ENCODE peak calls at places on chromosomes 5 and 9, in five cellular contexts. One of them, this sample, is unnamed.

GRCh38 chr9:86034863-86035734 is 64.3 kb downstream of the GOLM1 start:
- DNase-seq in adrenal gland: peak
- DNase-seq in neural progenitor cell: peak
- DNase-seq in A549: peak
- DNase-seq in breast epithelium: no peak
- DNase-seq in this sample: no peak

GRCh38 chr5:79695501-79695900 is 5.9 kb downstream of the CMYA5 start:
- DNase-seq in adrenal gland: no peak
- DNase-seq in neural progenitor cell: no peak
- DNase-seq in A549: no peak
- DNase-seq in breast epithelium: no peak
- DNase-seq in this sample: no peak

GRCh38 chr5:51632794-51633193 is 249.5 kb downstream of the ISL1 start:
- DNase-seq in adrenal gland: no peak
- DNase-seq in neural progenitor cell: no peak
- DNase-seq in A549: no peak
- DNase-seq in breast epithelium: no peak
- DNase-seq in this sample: no peak

GRCh38 chr5:174552428-174552827 is 172.0 kb upstream of the MSX2 start:
- DNase-seq in adrenal gland: no peak
- DNase-seq in neural progenitor cell: no peak
- DNase-seq in A549: no peak
- DNase-seq in breast epithelium: no peak
- DNase-seq in this sample: no peak

GRCh38 chr5:122515709-122516431 is 203.8 kb downstream of the SNCAIP start:
- DNase-seq in adrenal gland: peak
- DNase-seq in neural progenitor cell: peak
- DNase-seq in A549: peak
- DNase-seq in breast epithelium: no peak
- DNase-seq in this sample: no peak

GRCh38 chr5:135050244-135050767 is 16.3 kb upstream of the PITX1 start:
- DNase-seq in adrenal gland: no peak
- DNase-seq in neural progenitor cell: peak
- DNase-seq in A549: no peak
- DNase-seq in breast epithelium: no peak
- DNase-seq in this sample: peak

GRCh38 chr9:37540634-37541033 is 35.5 kb downstream of the FBXO10 start:
- DNase-seq in adrenal gland: no peak
- DNase-seq in neural progenitor cell: no peak
- DNase-seq in A549: no peak
- DNase-seq in breast epithelium: peak
- DNase-seq in this sample: no peak

GRCh38 chr9:77514886-77515711 is 133.0 kb downstream of the GNA14 start:
- DNase-seq in adrenal gland: peak
- DNase-seq in neural progenitor cell: no peak
- DNase-seq in A549: no peak
- DNase-seq in breast epithelium: no peak
- DNase-seq in this sample: no peak

GRCh38 chr5:32837211-32837610 is 126.1 kb downstream of the NPR3 start:
- DNase-seq in adrenal gland: no peak
- DNase-seq in neural progenitor cell: no peak
- DNase-seq in A549: no peak
- DNase-seq in breast epithelium: no peak
- DNase-seq in this sample: no peak

GRCh38 chr5:6350277-6351090 is 27.9 kb downstream of the MED10 start:
- DNase-seq in adrenal gland: no peak
- DNase-seq in neural progenitor cell: peak
- DNase-seq in A549: no peak
- DNase-seq in breast epithelium: no peak
- DNase-seq in this sample: no peak

GRCh38 chr9:137371966-137372651 is 50.9 kb downstream of the EXD3 start:
- DNase-seq in adrenal gland: no peak
- DNase-seq in neural progenitor cell: no peak
- DNase-seq in A549: no peak
- DNase-seq in breast epithelium: no peak
- DNase-seq in this sample: no peak

GRCh38 chr5:124910354-124911016 is 164.0 kb upstream of the ZNF608 start:
- DNase-seq in adrenal gland: no peak
- DNase-seq in neural progenitor cell: no peak
- DNase-seq in A549: no peak
- DNase-seq in breast epithelium: no peak
- DNase-seq in this sample: no peak

GRCh38 chr5:175226506-175226905 is 217.5 kb downstream of the DRD1 start:
- DNase-seq in adrenal gland: no peak
- DNase-seq in neural progenitor cell: no peak
- DNase-seq in A549: no peak
- DNase-seq in breast epithelium: no peak
- DNase-seq in this sample: no peak

GRCh38 chr5:154654484-154655375 is 100.4 kb upstream of the LARP1 start:
- DNase-seq in adrenal gland: no peak
- DNase-seq in neural progenitor cell: no peak
- DNase-seq in A549: no peak
- DNase-seq in breast epithelium: no peak
- DNase-seq in this sample: no peak

GRCh38 chr9:115144706-115145105 is 26.7 kb upstream of the TNC start:
- DNase-seq in adrenal gland: no peak
- DNase-seq in neural progenitor cell: no peak
- DNase-seq in A549: no peak
- DNase-seq in breast epithelium: no peak
- DNase-seq in this sample: no peak

GRCh38 chr5:67379761-67380160 is 183.2 kb upstream of the CD180 start:
- DNase-seq in adrenal gland: no peak
- DNase-seq in neural progenitor cell: no peak
- DNase-seq in A549: no peak
- DNase-seq in breast epithelium: no peak
- DNase-seq in this sample: no peak

GRCh38 chr5:111013011-111013410 is 58.5 kb upstream of the TSLP start:
- DNase-seq in adrenal gland: no peak
- DNase-seq in neural progenitor cell: no peak
- DNase-seq in A549: no peak
- DNase-seq in breast epithelium: no peak
- DNase-seq in this sample: no peak

GRCh38 chr5:111948078-111948477 is 191.1 kb upstream of the NREP start:
- DNase-seq in adrenal gland: no peak
- DNase-seq in neural progenitor cell: no peak
- DNase-seq in A549: no peak
- DNase-seq in breast epithelium: no peak
- DNase-seq in this sample: no peak

GRCh38 chr9:134641173-134641985 is at the start of gene COL5A1:
- DNase-seq in adrenal gland: peak
- DNase-seq in neural progenitor cell: peak
- DNase-seq in A549: peak
- DNase-seq in breast epithelium: peak
- DNase-seq in this sample: peak

GRCh38 chr9:78121488-78121887 is 89.9 kb upstream of the GNAQ start:
- DNase-seq in adrenal gland: peak
- DNase-seq in neural progenitor cell: peak
- DNase-seq in A549: peak
- DNase-seq in breast epithelium: peak
- DNase-seq in this sample: peak

GRCh38 chr5:37533851-37534250 is 154.7 kb downstream of the WDR70 start:
- DNase-seq in adrenal gland: no peak
- DNase-seq in neural progenitor cell: no peak
- DNase-seq in A549: no peak
- DNase-seq in breast epithelium: no peak
- DNase-seq in this sample: no peak

GRCh38 chr5:95238560-95239325 is 46.2 kb downstream of the MCTP1 start:
- DNase-seq in adrenal gland: no peak
- DNase-seq in neural progenitor cell: no peak
- DNase-seq in A549: no peak
- DNase-seq in breast epithelium: no peak
- DNase-seq in this sample: no peak

GRCh38 chr5:168676499-168676898 is 97.3 kb upstream of the PANK3 start:
- DNase-seq in adrenal gland: no peak
- DNase-seq in neural progenitor cell: no peak
- DNase-seq in A549: no peak
- DNase-seq in breast epithelium: no peak
- DNase-seq in this sample: no peak

GRCh38 chr5:10921176-10921575 is 160.1 kb upstream of the DAP start:
- DNase-seq in adrenal gland: no peak
- DNase-seq in neural progenitor cell: no peak
- DNase-seq in A549: no peak
- DNase-seq in breast epithelium: no peak
- DNase-seq in this sample: no peak

GRCh38 chr5:24547127-24547526 is 97.7 kb downstream of the CDH10 start:
- DNase-seq in adrenal gland: no peak
- DNase-seq in neural progenitor cell: no peak
- DNase-seq in A549: no peak
- DNase-seq in breast epithelium: no peak
- DNase-seq in this sample: no peak

GRCh38 chr9:3337515-3337914 is 188.3 kb downstream of the RFX3 start:
- DNase-seq in adrenal gland: peak
- DNase-seq in neural progenitor cell: no peak
- DNase-seq in A549: no peak
- DNase-seq in breast epithelium: no peak
- DNase-seq in this sample: no peak

GRCh38 chr9:19994296-19994695 is 205.5 kb upstream of the SLC24A2 start:
- DNase-seq in adrenal gland: no peak
- DNase-seq in neural progenitor cell: no peak
- DNase-seq in A549: no peak
- DNase-seq in breast epithelium: no peak
- DNase-seq in this sample: peak

GRCh38 chr9:121771851-121772599 is 120.6 kb downstream of the DAB2IP start:
- DNase-seq in adrenal gland: no peak
- DNase-seq in neural progenitor cell: no peak
- DNase-seq in A549: no peak
- DNase-seq in breast epithelium: no peak
- DNase-seq in this sample: peak

GRCh38 chr5:95731571-95732554 is 727 bp downstream of the RHOBTB3 start:
- DNase-seq in adrenal gland: peak
- DNase-seq in neural progenitor cell: peak
- DNase-seq in A549: peak
- DNase-seq in breast epithelium: no peak
- DNase-seq in this sample: peak

GRCh38 chr9:95284667-95285066 is 32.8 kb downstream of the FANCC start:
- DNase-seq in adrenal gland: no peak
- DNase-seq in neural progenitor cell: no peak
- DNase-seq in A549: no peak
- DNase-seq in breast epithelium: no peak
- DNase-seq in this sample: no peak
- H3K27ac ChIP-seq in adrenal gland: no peak
- H3K27ac ChIP-seq in neural progenitor cell: no peak
- H3K27ac ChIP-seq in A549: no peak
- H3K27ac ChIP-seq in breast epithelium: no peak
- H3K27ac ChIP-seq in this sample: no peak

GRCh38 chr9:126704157-126704941 is 90.6 kb downstream of the LMX1B start:
- DNase-seq in adrenal gland: peak
- DNase-seq in neural progenitor cell: peak
- DNase-seq in A549: peak
- DNase-seq in breast epithelium: peak
- DNase-seq in this sample: peak
- H3K27ac ChIP-seq in adrenal gland: no peak
- H3K27ac ChIP-seq in neural progenitor cell: no peak
- H3K27ac ChIP-seq in A549: no peak
- H3K27ac ChIP-seq in breast epithelium: no peak
- H3K27ac ChIP-seq in this sample: no peak

GRCh38 chr9:128009639-128010038 is 28.9 kb upstream of the EEIG1 start:
- DNase-seq in adrenal gland: no peak
- DNase-seq in neural progenitor cell: no peak
- DNase-seq in A549: no peak
- DNase-seq in breast epithelium: no peak
- DNase-seq in this sample: no peak

GRCh38 chr9:128008171-128008570 is 27.4 kb upstream of the EEIG1 start:
- DNase-seq in adrenal gland: no peak
- DNase-seq in neural progenitor cell: no peak
- DNase-seq in A549: no peak
- DNase-seq in breast epithelium: no peak
- DNase-seq in this sample: no peak

GRCh38 chr9:128006360-128007024 is 25.7 kb upstream of the EEIG1 start:
- DNase-seq in adrenal gland: no peak
- DNase-seq in neural progenitor cell: no peak
- DNase-seq in A549: no peak
- DNase-seq in breast epithelium: no peak
- DNase-seq in this sample: no peak

GRCh38 chr9:128007566-128008138 is 26.9 kb upstream of the EEIG1 start:
- DNase-seq in adrenal gland: peak
- DNase-seq in neural progenitor cell: no peak
- DNase-seq in A549: no peak
- DNase-seq in breast epithelium: peak
- DNase-seq in this sample: peak

DNA sequence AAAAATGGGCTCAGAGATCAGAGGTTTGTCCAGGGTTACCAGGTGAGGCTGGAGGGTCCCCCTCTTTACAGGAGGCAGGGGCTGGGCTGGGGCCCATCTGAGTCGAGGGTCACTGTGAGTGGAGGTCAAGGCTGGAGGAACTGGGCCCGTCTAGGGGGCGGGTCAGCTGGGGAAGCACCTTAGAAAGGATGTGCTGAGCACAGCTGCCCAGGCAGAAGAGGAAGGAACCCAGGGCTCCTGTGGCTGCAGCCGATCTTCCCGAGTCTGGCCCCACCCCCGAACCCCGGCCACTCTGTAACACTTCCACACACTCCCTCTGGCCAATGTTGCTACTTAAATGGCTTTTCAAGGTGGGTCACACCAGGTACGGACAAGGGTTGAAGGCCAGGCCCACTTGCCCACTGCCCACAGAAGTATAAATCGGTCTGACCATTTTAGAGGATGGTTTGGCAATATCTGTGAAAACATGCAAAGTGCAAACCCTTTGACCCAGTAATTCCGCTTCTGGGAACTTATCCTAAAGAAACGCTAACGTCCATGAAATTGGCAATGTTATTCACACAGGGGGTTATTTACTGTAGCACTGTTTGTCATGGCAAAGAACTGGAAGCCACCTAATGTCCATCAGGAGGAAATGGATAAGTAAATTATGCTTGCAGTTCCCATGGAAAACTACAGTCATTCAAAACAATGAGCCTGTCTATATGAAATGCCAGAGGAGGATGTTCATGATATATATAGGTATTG is 30.5 kb upstream of the EEIG1 start:
- DNase-seq in adrenal gland: no peak
- DNase-seq in neural progenitor cell: no peak
- DNase-seq in A549: no peak
- DNase-seq in breast epithelium: no peak
- DNase-seq in this sample: peak
- H3K27ac ChIP-seq in adrenal gland: peak
- H3K27ac ChIP-seq in neural progenitor cell: no peak
- H3K27ac ChIP-seq in A549: peak
- H3K27ac ChIP-seq in breast epithelium: peak
- H3K27ac ChIP-seq in this sample: no peak

GRCh38 chr5:131998431-131999040 is 12.9 kb downstream of the ACSL6 start:
- DNase-seq in adrenal gland: no peak
- DNase-seq in neural progenitor cell: no peak
- DNase-seq in A549: no peak
- DNase-seq in breast epithelium: no peak
- DNase-seq in this sample: peak
- H3K27ac ChIP-seq in adrenal gland: no peak
- H3K27ac ChIP-seq in neural progenitor cell: no peak
- H3K27ac ChIP-seq in A549: no peak
- H3K27ac ChIP-seq in breast epithelium: no peak
- H3K27ac ChIP-seq in this sample: no peak

This sample was measured in lower lobe of right lung.